ENCODE peak calls at places on chromosomes 11 and 22, in ten cellular contexts. J is epithelial cell of prostate; I is H9; K is posterior cingulate gyrus; A is stimulated activated CD4-positive, alpha-beta T cell treated with anti-CD3 and anti-CD28 coated beads, TNF-alpha, amount 100 ng/mL, for 48 hours; G is lower leg skin; C is EL; O is stimulated activated effector memory CD8-positive, alpha-beta T cell treated with anti-CD3 and anti-CD28 coated beads, Interleukin-12 subunit alpha, Interleukin-12 subunit beta, amount 100 ng/mL, for 72 hours; R is activated gamma-delta T cell; H is activated T-cell treated with anti-CD3 and anti-CD28 coated beads, Interleukin-2, amount 50 U/mL, for 24 hours. L is an unnamed sample.

GRCh38 chr11:5364214-5364613 is 12.9 kb downstream of the OR51B6 start:
- DNase-seq in H (no peak), K (no peak), C (peak), R (no peak), G (no peak), I (no peak), O (no peak), A (no peak), J (no peak), L (no peak)

GRCh38 chr11:44407211-44407996 is 97.5 kb upstream of the ALX4 start:
- DNase-seq in I (no peak), A (no peak), G (no peak), J (no peak), H (no peak), O (no peak), C (no peak), K (no peak), R (no peak), L (no peak)

GRCh38 chr22:29225422-29226090 is 19.9 kb downstream of the EMID1 start:
- DNase-seq in K (no peak), I (no peak), O (no peak), C (peak), J (no peak), R (no peak), H (no peak), G (peak), A (no peak), L (no peak)

GRCh38 chr11:47308050-47308823 is 38.3 kb downstream of the MADD start:
- DNase-seq in C (no peak), O (no peak), H (peak), J (no peak), R (no peak), K (no peak), I (no peak), A (no peak), G (no peak), L (no peak)

GRCh38 chr11:9528573-9529332 is 44.7 kb upstream of the WEE1 start:
- DNase-seq in C (no peak), A (no peak), G (no peak), H (no peak), K (no peak), J (no peak), I (no peak), R (no peak), O (peak), L (no peak)

GRCh38 chr11:30392977-30393376 is 70.1 kb downstream of the ARL14EP start:
- DNase-seq in I (no peak), R (no peak), A (no peak), H (no peak), K (no peak), O (no peak), C (no peak), G (no peak), J (no peak), L (no peak)

GRCh38 chr11:12791245-12791644 is 117.0 kb downstream of the TEAD1 start:
- DNase-seq in C (no peak), K (no peak), A (no peak), I (no peak), R (no peak), O (no peak), G (no peak), H (no peak), J (no peak), L (no peak)

GRCh38 chr11:35735903-35736302 is 73.3 kb downstream of the TRIM44 start:
- DNase-seq in G (no peak), H (no peak), A (no peak), C (no peak), K (no peak), O (no peak), I (no peak), J (no peak), R (no peak), L (no peak)

GRCh38 chr11:16097543-16097942 is 258.8 kb downstream of the SOX6 start:
- DNase-seq in R (no peak), A (no peak), C (no peak), K (no peak), I (no peak), H (no peak), J (peak), O (no peak), G (peak), L (no peak)

GRCh38 chr11:91790346-91790745 is 434.3 kb upstream of the FAT3 start:
- DNase-seq in J (no peak), H (no peak), C (no peak), O (no peak), G (no peak), A (no peak), I (no peak), K (no peak), R (no peak), L (no peak)

GRCh38 chr11:125945797-125946520 is at the start of gene VSIG10L2:
- DNase-seq in A (no peak), J (no peak), O (no peak), K (no peak), R (no peak), I (no peak), H (no peak), G (no peak), C (no peak), L (no peak)

GRCh38 chr22:21755855-21756284 is 20.3 kb upstream of the YPEL1 start:
- DNase-seq in K (no peak), J (peak), G (no peak), R (no peak), C (peak), I (no peak), A (no peak), O (no peak), H (no peak), L (no peak)

GRCh38 chr22:47386812-47387510 is 624.5 kb downstream of the TBC1D22A start:
- DNase-seq in H (no peak), A (no peak), C (no peak), G (no peak), O (no peak), I (no peak), J (no peak), R (no peak), K (no peak), L (no peak)

GRCh38 chr11:93942176-93942575 is 79.0 kb upstream of the HEPHL1 start:
- DNase-seq in K (no peak), G (no peak), I (no peak), C (no peak), R (no peak), J (no peak), A (no peak), H (no peak), O (no peak), L (no peak)

GRCh38 chr11:115737875-115738274 is 233.7 kb upstream of the CADM1 start:
- DNase-seq in K (no peak), J (no peak), I (no peak), R (no peak), A (no peak), C (no peak), O (no peak), H (no peak), G (no peak), L (no peak)

GRCh38 chr11:47969401-47969800 is 11.0 kb upstream of the PTPRJ start:
- DNase-seq in O (no peak), J (no peak), K (no peak), G (no peak), C (no peak), R (no peak), H (no peak), I (no peak), A (no peak), L (no peak)

GRCh38 chr22:48979482-48979881 is 848.2 kb downstream of the BRD1 start:
- DNase-seq in K (no peak), H (no peak), O (no peak), R (no peak), C (no peak), G (no peak), A (no peak), I (peak), J (no peak), L (no peak)

GRCh38 chr11:80155412-80156017 is 714.7 kb upstream of the TENM4 start:
- DNase-seq in K (no peak), J (no peak), O (no peak), H (no peak), G (no peak), C (peak), R (no peak), A (no peak), I (no peak), L (no peak)

GRCh38 chr11:112523477-112523876 is 262.8 kb upstream of the PLET1 start:
- DNase-seq in R (no peak), A (no peak), J (no peak), G (peak), O (no peak), C (peak), H (no peak), I (no peak), K (peak), L (no peak)

GRCh38 chr11:12853652-12854296 is 155.3 kb upstream of the RASSF10 start:
- DNase-seq in H (no peak), R (no peak), K (no peak), A (no peak), G (peak), O (no peak), I (no peak), J (no peak), C (no peak), L (peak)

GRCh38 chr22:23243006-23243573 is 62.8 kb downstream of the BCR start:
- DNase-seq in G (no peak), C (no peak), O (peak), J (no peak), K (no peak), R (no peak), A (peak), H (peak), I (peak), L (no peak)

GRCh38 chr11:73493838-73494598 is 103.9 kb downstream of the FAM168A start:
- DNase-seq in G (peak), K (no peak), H (no peak), O (no peak), A (no peak), R (no peak), I (peak), J (peak), C (peak), L (no peak)

GRCh38 chr11:92707173-92707619 is 262.3 kb upstream of the MTNR1B start:
- DNase-seq in I (no peak), R (no peak), C (no peak), H (no peak), O (no peak), A (no peak), G (peak), K (no peak), J (peak), L (no peak)

GRCh38 chr22:21949569-21949918 is 3.1 kb downstream of the PPM1F start:
- DNase-seq in A (no peak), K (no peak), C (no peak), O (no peak), I (no peak), J (no peak), H (no peak), G (no peak), R (no peak), L (no peak)

GRCh38 chr11:106398396-106399074 is 321.1 kb downstream of the AASDHPPT start:
- DNase-seq in G (no peak), C (peak), A (no peak), H (no peak), O (no peak), I (no peak), K (no peak), J (no peak), R (no peak), L (no peak)

GRCh38 chr11:113675003-113675471 is 31.1 kb downstream of the TMPRSS5 start:
- DNase-seq in I (no peak), G (no peak), R (no peak), O (peak), K (no peak), C (peak), J (no peak), H (no peak), A (no peak), L (no peak)

GRCh38 chr22:39089928-39090327 is 7.1 kb upstream of the APOBEC3H start:
- DNase-seq in J (no peak), A (no peak), K (no peak), G (no peak), H (no peak), R (no peak), O (no peak), I (no peak), C (no peak), L (no peak)